ENCODE peak calls at places on chromosomes 13 and 19, in nine cellular contexts. Q is suprapubic skin; W is OCI-LY7; J is endothelial cell; M is mucosa of gallbladder; I is NCI-H2227 treated with DMSO at 0.1 percent for 48 hours; G is cardiac muscle cell; O is posterior vena cava; T is activated T-helper 9 cell treated with anti-CD3 and anti-CD28 coated beads, Interleukin-2, amount 50 U/mL, for 16 hours. H is an unnamed sample.

GRCh38 chr13:41231786-41232185 is 31.6 kb downstream of the MTRF1 start:
- DNase-seq in Q (no peak), W (no peak), J (no peak), M (peak; percentile 75), I (no peak), G (peak; percentile 1), O (no peak), T (no peak), H (peak; percentile 97)

GRCh38 chr13:97490702-97491307 is 56.8 kb downstream of the RAP2A start:
- DNase-seq in Q (no peak), W (no peak), J (no peak), M (no peak), I (no peak), G (no peak), O (no peak), T (no peak), H (no peak)

GRCh38 chr13:106484755-106485193 is 50.7 kb downstream of the EFNB2 start:
- DNase-seq in Q (no peak), W (no peak), J (no peak), M (peak; percentile 23), I (no peak), G (peak; percentile 41), O (no peak), T (no peak), H (no peak)

GRCh38 chr13:32663660-32664059 is 77.4 kb downstream of the PDS5B start:
- DNase-seq in Q (no peak), W (no peak), J (no peak), M (no peak), I (no peak), G (no peak), O (no peak), T (no peak), H (no peak)

GRCh38 chr13:89726690-89727435 is 1620.6 kb upstream of the MIR17HG start:
- DNase-seq in Q (no peak), W (no peak), J (no peak), M (no peak), I (no peak), G (no peak), O (no peak), T (no peak), H (no peak)

GRCh38 chr19:47049307-47049700 is 880 bp upstream of the TMEM160 start:
- DNase-seq in Q (no peak), W (no peak), J (no peak), M (no peak), I (no peak), G (no peak), O (no peak), T (no peak), H (no peak)

GRCh38 chr13:51601601-51602348 is 17.5 kb downstream of the WDFY2 start:
- DNase-seq in Q (no peak), W (no peak), J (no peak), M (no peak), I (no peak), G (no peak), O (no peak), T (no peak), H (no peak)

GRCh38 chr13:32299893-32300292 is 15.3 kb downstream of the ZAR1L start:
- DNase-seq in Q (no peak), W (no peak), J (no peak), M (no peak), I (no peak), G (no peak), O (no peak), T (no peak), H (no peak)

GRCh38 chr19:18879579-18880373 is 16.2 kb downstream of the CERS1 start:
- DNase-seq in Q (peak; percentile 60), W (peak; percentile 83), J (no peak), M (no peak), I (no peak), G (no peak), O (no peak), T (no peak), H (peak; percentile 35)

H was measured in body of pancreas.